ENCODE peak calls at places on chromosomes 11 and 22, in seven cellular contexts. L is K562, K is HCT116, G is GM12878, V is SK-N-SH, O is HepG2, C is H1. X is an unnamed sample. For H3K9me3, the result is how much of the 10 kb centered on the place peaks cover.

GRCh38 chr22:31615940-31616314 is 46.1 kb downstream of the PISD start:
- DNase-seq in V (no peak), L (no peak), O (no peak), C (no peak), G (no peak), K (no peak), X (no peak)

GRCh38 chr11:13881176-13881680 is 81.3 kb upstream of the SPON1 start:
- DNase-seq in K (no peak), O (no peak), L (peak), G (no peak), V (no peak), C (no peak), X (no peak)

GRCh38 chr22:19582033-19582693 is 58.0 kb upstream of the CLDN5 start:
- DNase-seq in V (no peak), K (no peak), O (no peak), G (no peak), L (peak), C (no peak), X (no peak)

GRCh38 chr11:79294845-79295520 is 145.8 kb downstream of the TENM4 start:
- DNase-seq in C (no peak), K (no peak), G (no peak), O (no peak), L (no peak), V (no peak), X (no peak)

GRCh38 chr11:86291466-86292262 is 10.4 kb upstream of the HIKESHI start:
- DNase-seq in G (peak), C (peak), L (peak), O (peak), V (peak), K (peak), X (peak)

GRCh38 chr11:127458561-127458960 is 458.0 kb upstream of the KIRREL3 start:
- DNase-seq in K (no peak), L (no peak), C (no peak), G (no peak), V (no peak), O (no peak), X (no peak)

GRCh38 chr22:40651563-40652501 is 15.3 kb upstream of the MRTFA start:
- DNase-seq in K (peak), L (peak), O (peak), V (peak), G (no peak), C (peak), X (peak)

GRCh38 chr11:6475936-6476335 is 2.2 kb upstream of the TRIM3 start:
- DNase-seq in K (no peak), V (no peak), O (peak), L (peak), C (peak), G (no peak), X (no peak)

GRCh38 chr22:41589260-41589600 is 410 bp downstream of the PMM1 start:
- DNase-seq in O (no peak), C (peak), G (no peak), V (peak), K (no peak), L (peak), X (no peak)

GRCh38 chr22:39634530-39635399 is 64.2 kb downstream of the CACNA1I start:
- DNase-seq in O (peak), K (peak), C (no peak), L (peak), G (no peak), V (no peak), X (no peak)

GRCh38 chr11:106950067-106950491 is 68.2 kb downstream of the GUCY1A2 start:
- DNase-seq in C (no peak), G (no peak), K (no peak), L (no peak), V (no peak), O (no peak), X (no peak)

GRCh38 chr22:49152146-49152929 is 675.3 kb downstream of the BRD1 start:
- DNase-seq in V (peak), K (no peak), L (no peak), O (no peak), C (no peak), G (no peak), X (no peak)
- TF ChIP-seq SIN3A in V (no peak), K (no peak), L (no peak), O (no peak), C (no peak), G (no peak), X (no peak)

GRCh38 chr11:15071556-15072255 is 1.7 kb upstream of the CALCB start:
- DNase-seq in O (no peak), G (no peak), C (no peak), K (no peak), V (no peak), L (no peak), X (no peak)
- H3K9me3 ChIP-seq in O (under half), G (under half), C (under half), K (under half), V (under half), L (under half), X (under half)

DNA sequence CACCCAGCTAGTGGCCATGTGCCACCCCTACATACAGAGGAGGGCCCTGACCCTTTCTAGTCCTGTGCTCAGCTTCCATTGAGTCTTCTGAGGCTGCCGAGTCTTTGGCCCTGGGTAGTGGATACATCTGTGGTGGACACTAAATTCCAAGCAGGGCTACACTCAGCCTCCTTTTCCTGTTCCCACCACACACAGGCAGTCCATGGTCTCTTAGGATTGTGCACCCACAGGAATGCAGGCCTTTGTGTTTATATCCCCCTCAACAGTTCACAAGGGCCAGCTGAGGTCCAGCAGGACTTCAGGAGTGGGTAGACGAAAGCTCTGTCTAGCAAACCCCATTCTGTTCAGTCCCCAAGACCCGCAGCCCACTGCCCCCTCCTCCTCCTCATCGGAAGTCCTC is 91.7 kb downstream of the SWAP70 start:
- DNase-seq in V (no peak), O (no peak), C (no peak), G (no peak), K (no peak), L (no peak), X (no peak)
- H3K27ac ChIP-seq in V (no peak), O (no peak), C (no peak), G (no peak), K (no peak), L (no peak), X (peak)

GRCh38 chr11:118628031-118628430 is 20.6 kb downstream of the PHLDB1 start:
- DNase-seq in L (no peak), C (no peak), V (no peak), G (no peak), K (no peak), O (no peak), X (no peak)

GRCh38 chr11:118627566-118627965 is 20.2 kb downstream of the PHLDB1 start:
- DNase-seq in G (no peak), K (no peak), C (no peak), L (no peak), O (no peak), V (no peak), X (no peak)

GRCh38 chr11:118628432-118628831 is 21.0 kb downstream of the PHLDB1 start:
- DNase-seq in O (no peak), V (no peak), L (no peak), C (no peak), G (no peak), K (no peak), X (no peak)

GRCh38 chr11:118625036-118625690 is 17.7 kb downstream of the PHLDB1 start:
- DNase-seq in G (no peak), V (no peak), O (no peak), L (no peak), K (no peak), C (no peak), X (no peak)

GRCh38 chr11:118625976-118626375 is 18.6 kb downstream of the PHLDB1 start:
- DNase-seq in V (peak), K (no peak), G (no peak), L (peak), O (no peak), C (no peak), X (no peak)
- TF ChIP-seq SIN3A in V (no peak), K (no peak), G (no peak), L (no peak), O (no peak), C (no peak), X (no peak)

GRCh38 chr11:2599561-2600189 is 100.1 kb downstream of the KCNQ1OT1 start:
- DNase-seq in O (no peak), G (no peak), K (no peak), C (no peak), L (peak), V (no peak), X (no peak)
- H3K9me3 ChIP-seq in O (under half), G (under half), K (under half), C (under half), L (under half), V (under half), X (under half)

GRCh38 chr11:128939591-128939990 is 3.1 kb downstream of the TP53AIP1 start:
- DNase-seq in O (no peak), C (no peak), G (no peak), V (no peak), L (no peak), K (no peak), X (no peak)

GRCh38 chr11:128940156-128940555 is 2.5 kb downstream of the TP53AIP1 start:
- DNase-seq in K (no peak), V (no peak), G (no peak), L (no peak), C (no peak), O (no peak), X (no peak)

GRCh38 chr11:128942272-128942612 is 429 bp downstream of the TP53AIP1 start:
- DNase-seq in V (no peak), O (no peak), K (no peak), G (no peak), L (no peak), C (no peak), X (no peak)

GRCh38 chr11:128941573-128942271 is 949 bp downstream of the TP53AIP1 start:
- DNase-seq in G (no peak), L (no peak), K (no peak), O (no peak), C (no peak), V (no peak), X (no peak)

DNA sequence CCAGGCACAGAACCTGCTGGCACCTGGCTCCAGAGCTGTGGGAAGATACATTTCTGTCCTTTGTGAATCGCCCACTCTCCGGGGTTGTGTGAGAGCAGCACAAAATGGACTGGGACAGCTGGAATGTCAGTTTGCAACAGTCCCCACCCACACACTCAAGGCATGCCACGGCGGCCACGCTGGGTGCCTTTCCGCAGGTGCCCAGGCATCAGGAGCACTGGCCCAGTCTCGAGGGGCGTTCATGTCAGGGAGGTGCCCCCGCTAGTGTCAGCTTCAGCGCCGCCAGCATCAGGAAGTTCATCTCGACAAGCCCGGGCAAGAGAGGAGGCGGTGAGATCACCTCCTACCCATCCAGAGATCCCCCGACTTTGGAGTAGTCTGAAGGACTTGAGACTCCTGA is 2.1 kb downstream of the TP53AIP1 start:
- DNase-seq in C (no peak), V (no peak), L (no peak), K (no peak), G (no peak), O (no peak), X (no peak)
- H3K27ac ChIP-seq in C (no peak), V (no peak), L (no peak), K (no peak), G (no peak), O (no peak), X (no peak)

DNA sequence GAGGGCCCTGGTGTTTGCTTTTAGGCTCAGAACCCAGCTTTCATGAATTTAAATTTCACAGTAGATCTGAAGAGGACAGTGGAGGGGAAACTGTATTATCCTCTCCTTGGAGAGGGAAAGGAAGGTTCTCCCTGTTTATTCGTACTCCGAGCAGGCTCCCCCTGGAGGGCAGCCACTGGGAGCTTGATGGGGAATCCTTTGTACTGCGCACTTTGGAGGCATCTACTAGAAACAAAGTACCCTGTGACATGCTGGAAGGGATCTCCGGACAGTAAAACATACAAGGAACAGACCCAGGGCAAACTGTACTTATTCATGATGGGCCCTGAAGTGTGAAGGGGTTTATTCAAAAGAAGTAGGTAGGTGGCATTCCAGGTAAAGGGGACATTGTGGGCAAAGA is 27.2 kb downstream of the NAV2 start:
- DNase-seq in K (no peak), L (peak), V (no peak), C (peak), G (no peak), O (peak), X (no peak)
- TF ChIP-seq SIN3A in K (no peak), L (no peak), V (no peak), C (no peak), G (no peak), O (no peak), X (no peak)

DNA sequence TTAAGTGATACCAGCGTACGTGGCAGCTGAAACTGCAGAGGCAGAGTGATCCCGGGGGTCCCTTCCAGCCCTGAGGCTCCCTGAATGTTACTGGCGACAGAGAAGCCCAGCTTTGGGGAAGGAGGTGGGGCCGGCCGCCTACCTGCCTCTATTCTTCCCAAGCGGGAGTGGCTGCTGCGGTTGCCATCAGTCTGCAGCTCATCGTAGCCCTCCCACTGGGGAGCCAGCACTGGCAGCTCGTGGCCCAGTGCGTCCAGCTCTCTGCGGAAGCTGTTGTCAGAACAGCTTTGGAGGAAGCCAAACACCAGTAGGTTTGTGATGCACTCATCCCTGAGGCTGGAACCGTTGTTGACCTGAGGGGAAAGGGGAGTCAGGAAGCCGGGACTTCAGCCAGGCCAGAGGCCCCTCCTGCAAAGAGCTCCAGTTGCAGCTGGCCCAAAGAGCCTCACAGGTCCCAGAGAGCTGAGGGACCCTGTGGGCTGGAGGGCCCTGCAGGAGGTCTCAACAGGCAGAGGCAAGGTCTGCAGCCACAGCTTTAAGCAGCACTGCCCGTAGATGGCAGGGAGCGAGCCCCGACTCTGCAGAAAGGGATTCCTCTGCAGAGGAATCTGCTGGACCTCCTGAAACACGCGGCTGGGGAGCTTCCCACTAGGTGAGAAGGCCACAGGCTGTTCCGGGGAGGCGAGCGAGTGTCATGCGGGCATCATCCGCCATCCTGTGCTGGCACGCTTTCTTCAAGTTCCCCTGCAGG is 30.4 kb downstream of the BID start:
- DNase-seq in K (no peak), O (no peak), G (no peak), C (no peak), L (no peak), V (no peak), X (no peak)
- H3K9me3 ChIP-seq in K (under half), O (under half), G (under half), C (under half), L (under half), V (under half), X (under half)

GRCh38 chr11:18392434-18393321 is 1.7 kb upstream of the LDHA start:
- DNase-seq in K (no peak), L (peak), V (no peak), C (no peak), G (no peak), O (no peak), X (no peak)
- H3K27ac ChIP-seq in K (no peak), L (peak), V (no peak), C (no peak), G (no peak), O (no peak), X (peak)

GRCh38 chr11:23765862-23766261 is 731.0 kb upstream of the LUZP2 start:
- DNase-seq in O (no peak), L (no peak), K (no peak), C (no peak), G (no peak), V (no peak), X (no peak)
- TF ChIP-seq SIN3A in O (no peak), L (no peak), K (no peak), C (no peak), G (no peak), V (no peak), X (no peak)